ENCODE peak calls at places on chromosome 3, in four cellular contexts. One of them, this sample, is unnamed.

GRCh38 chr3:169146112-169146665 is 517.3 kb downstream of the MECOM start:
- DNase-seq in K562: peak; percentile 58
- DNase-seq in WTC11: peak; percentile 57
- DNase-seq in HepG2: no peak
- DNase-seq in this sample: no peak

GRCh38 chr3:142735462-142735861 is 11.6 kb downstream of the TRPC1 start:
- DNase-seq in K562: no peak
- DNase-seq in WTC11: no peak
- DNase-seq in HepG2: no peak
- DNase-seq in this sample: no peak

GRCh38 chr3:181383760-181384159 is 328.0 kb upstream of the SOX2 start:
- DNase-seq in K562: no peak
- DNase-seq in WTC11: no peak
- DNase-seq in HepG2: no peak
- DNase-seq in this sample: no peak

GRCh38 chr3:111874177-111874820 is 15.2 kb downstream of the PHLDB2 start:
- DNase-seq in K562: no peak
- DNase-seq in WTC11: no peak
- DNase-seq in HepG2: peak; percentile 27
- DNase-seq in this sample: no peak

GRCh38 chr3:174325834-174326705 is 533.1 kb upstream of the NAALADL2 start:
- DNase-seq in K562: no peak
- DNase-seq in WTC11: no peak
- DNase-seq in HepG2: no peak
- DNase-seq in this sample: no peak

GRCh38 chr3:29099775-29100174 is 181.1 kb upstream of the RBMS3 start:
- DNase-seq in K562: no peak
- DNase-seq in WTC11: no peak
- DNase-seq in HepG2: no peak
- DNase-seq in this sample: no peak

GRCh38 chr3:122251428-122251827 is 68.0 kb downstream of the CASR start:
- DNase-seq in K562: no peak
- DNase-seq in WTC11: no peak
- DNase-seq in HepG2: no peak
- DNase-seq in this sample: no peak

GRCh38 chr3:13709706-13710105 is 160.8 kb downstream of the FBLN2 start:
- DNase-seq in K562: no peak
- DNase-seq in WTC11: no peak
- DNase-seq in HepG2: no peak
- DNase-seq in this sample: no peak

GRCh38 chr3:76501315-76501714 is 538.6 kb upstream of the ROBO2 start:
- DNase-seq in K562: no peak
- DNase-seq in WTC11: no peak
- DNase-seq in HepG2: no peak
- DNase-seq in this sample: no peak

GRCh38 chr3:128321418-128321817 is 145.3 kb downstream of the DNAJB8 start:
- DNase-seq in K562: no peak
- DNase-seq in WTC11: no peak
- DNase-seq in HepG2: no peak
- DNase-seq in this sample: no peak

GRCh38 chr3:131218196-131218595 is 163.4 kb upstream of the NUDT16 start:
- DNase-seq in K562: no peak
- DNase-seq in WTC11: no peak
- DNase-seq in HepG2: no peak
- DNase-seq in this sample: no peak

GRCh38 chr3:98027084-98027445 is 8.1 kb downstream of the GABRR3 start:
- DNase-seq in K562: no peak
- DNase-seq in WTC11: no peak
- DNase-seq in HepG2: no peak
- DNase-seq in this sample: no peak
- TF ChIP-seq CREM in K562: no peak
- TF ChIP-seq CREM in WTC11: no peak
- TF ChIP-seq CREM in HepG2: no peak
- TF ChIP-seq CREM in this sample: no peak

GRCh38 chr3:47803478-47804025 is 614 bp downstream of the DHX30 start:
- DNase-seq in K562: no peak
- DNase-seq in WTC11: no peak
- DNase-seq in HepG2: no peak
- DNase-seq in this sample: no peak
- TF ChIP-seq CREM in K562: no peak
- TF ChIP-seq CREM in WTC11: no peak
- TF ChIP-seq CREM in HepG2: no peak
- TF ChIP-seq CREM in this sample: no peak

DNA sequence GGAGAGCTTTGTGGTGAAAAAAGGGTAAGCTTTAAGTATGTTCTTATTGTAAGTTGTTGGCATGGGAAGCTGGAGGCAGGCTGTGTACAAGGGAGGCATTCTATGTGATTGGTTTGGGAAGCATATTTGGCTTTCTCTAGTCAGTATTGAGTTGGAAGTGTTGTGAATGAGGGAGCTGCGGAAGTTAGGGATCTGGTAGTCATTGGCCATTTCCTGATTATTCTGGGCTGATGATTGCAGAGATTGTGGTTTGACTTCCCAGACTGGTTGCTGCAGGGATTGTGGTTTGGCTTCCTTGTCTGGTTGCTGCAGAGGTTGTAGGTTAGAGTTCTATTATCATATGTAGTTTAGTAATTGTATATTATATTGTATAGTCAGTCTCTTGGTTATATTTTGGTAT is 21.0 kb downstream of the STXBP5L start:
- DNase-seq in K562: no peak
- DNase-seq in WTC11: no peak
- DNase-seq in HepG2: no peak
- DNase-seq in this sample: no peak
- TF ChIP-seq CREM in K562: no peak
- TF ChIP-seq CREM in WTC11: no peak
- TF ChIP-seq CREM in HepG2: no peak
- TF ChIP-seq CREM in this sample: no peak

GRCh38 chr3:8143186-8143585 is 358.4 kb upstream of the LMCD1 start:
- DNase-seq in K562: no peak
- DNase-seq in WTC11: no peak
- DNase-seq in HepG2: no peak
- DNase-seq in this sample: no peak
- TF ChIP-seq CREM in K562: no peak
- TF ChIP-seq CREM in WTC11: no peak
- TF ChIP-seq CREM in HepG2: no peak
- TF ChIP-seq CREM in this sample: no peak

DNA sequence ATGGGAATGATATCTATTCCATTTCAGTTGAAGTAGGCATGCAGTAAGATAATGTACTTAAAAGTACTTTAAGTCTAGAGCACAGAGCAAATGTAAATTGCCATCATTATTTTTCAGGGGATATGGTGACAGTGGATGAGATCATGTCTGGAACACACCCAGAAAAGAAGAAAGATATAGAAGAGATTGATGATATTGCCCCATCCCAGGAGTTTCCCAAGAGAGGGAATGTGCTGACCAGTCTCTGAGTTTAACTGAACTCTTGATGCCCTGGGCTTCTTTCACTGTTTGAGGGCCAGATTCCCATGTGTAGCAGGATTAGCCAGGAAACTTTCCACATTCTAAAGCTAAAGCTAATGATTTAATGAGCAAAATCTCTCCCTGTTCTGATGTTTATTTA is 366.8 kb upstream of the UMPS start:
- DNase-seq in K562: no peak
- DNase-seq in WTC11: no peak
- DNase-seq in HepG2: no peak
- DNase-seq in this sample: no peak
- TF ChIP-seq CREM in K562: no peak
- TF ChIP-seq CREM in WTC11: no peak
- TF ChIP-seq CREM in HepG2: no peak
- TF ChIP-seq CREM in this sample: no peak

GRCh38 chr3:102161362-102162006 is 273.3 kb upstream of the ZPLD1 start:
- DNase-seq in K562: no peak
- DNase-seq in WTC11: no peak
- DNase-seq in HepG2: no peak
- DNase-seq in this sample: no peak
- TF ChIP-seq CREM in K562: no peak
- TF ChIP-seq CREM in WTC11: no peak
- TF ChIP-seq CREM in HepG2: no peak
- TF ChIP-seq CREM in this sample: no peak

GRCh38 chr3:57577786-57578185 is 19.4 kb downstream of the ARF4 start:
- DNase-seq in K562: no peak
- DNase-seq in WTC11: no peak
- DNase-seq in HepG2: no peak
- DNase-seq in this sample: no peak

GRCh38 chr3:57570051-57570450 is 14.0 kb downstream of the PDE12 start:
- DNase-seq in K562: no peak
- DNase-seq in WTC11: no peak
- DNase-seq in HepG2: no peak
- DNase-seq in this sample: no peak

GRCh38 chr3:57570878-57571277 is 14.8 kb downstream of the PDE12 start:
- DNase-seq in K562: no peak
- DNase-seq in WTC11: no peak
- DNase-seq in HepG2: no peak
- DNase-seq in this sample: no peak

GRCh38 chr3:57575966-57576610 is 20.0 kb downstream of the PDE12 start:
- DNase-seq in K562: no peak
- DNase-seq in WTC11: no peak
- DNase-seq in HepG2: no peak
- DNase-seq in this sample: no peak

DNA sequence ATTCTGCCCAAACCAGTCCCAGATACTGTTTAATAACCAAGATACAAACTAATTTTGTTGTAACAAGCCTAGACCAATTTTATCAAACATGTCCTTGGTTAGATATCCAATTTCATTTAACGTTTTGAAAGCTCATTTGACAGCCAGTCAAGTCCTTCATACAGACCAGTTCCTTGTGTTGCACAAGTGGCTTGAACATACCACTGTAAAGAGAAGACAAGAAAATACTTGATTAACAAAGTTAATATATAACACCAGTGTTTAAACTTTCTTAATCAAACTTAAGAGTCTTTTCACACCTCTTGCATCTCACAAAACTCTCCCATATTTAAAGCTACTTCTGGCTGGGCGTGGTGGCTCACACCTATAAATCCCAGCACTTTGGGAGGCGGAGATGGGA is 16.0 kb downstream of the PDE12 start:
- DNase-seq in K562: no peak
- DNase-seq in WTC11: no peak
- DNase-seq in HepG2: no peak
- DNase-seq in this sample: no peak
- TF ChIP-seq CREM in K562: no peak
- TF ChIP-seq CREM in WTC11: no peak
- TF ChIP-seq CREM in HepG2: no peak
- TF ChIP-seq CREM in this sample: no peak

DNA sequence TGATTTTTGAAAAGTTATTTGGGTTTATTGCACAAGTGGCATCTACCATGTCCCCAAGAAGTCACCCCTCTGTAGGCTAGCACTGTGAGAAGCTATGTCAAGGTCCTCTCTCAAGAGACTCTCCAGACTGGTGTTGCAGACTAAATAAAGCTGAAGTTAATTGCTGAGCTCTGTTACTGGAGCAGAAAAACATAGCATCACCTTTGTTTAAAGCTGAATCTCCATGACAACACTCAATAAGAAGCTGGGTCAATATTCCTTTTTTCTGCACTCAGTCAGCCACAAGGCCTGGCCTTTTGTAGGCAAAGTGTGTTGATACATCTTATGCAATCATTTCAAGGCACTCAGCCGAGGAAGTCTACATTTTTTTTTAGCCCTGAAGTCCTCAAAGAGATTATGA is 806.6 kb upstream of the LMCD1 start:
- DNase-seq in K562: no peak
- DNase-seq in WTC11: no peak
- DNase-seq in HepG2: no peak
- DNase-seq in this sample: no peak
- TF ChIP-seq CREM in K562: no peak
- TF ChIP-seq CREM in WTC11: no peak
- TF ChIP-seq CREM in HepG2: no peak
- TF ChIP-seq CREM in this sample: no peak

GRCh38 chr3:190883141-190883540 is 20.6 kb upstream of the GMNC start:
- DNase-seq in K562: no peak
- DNase-seq in WTC11: no peak
- DNase-seq in HepG2: no peak
- DNase-seq in this sample: no peak

GRCh38 chr3:190886945-190887344 is 24.5 kb upstream of the GMNC start:
- DNase-seq in K562: no peak
- DNase-seq in WTC11: no peak
- DNase-seq in HepG2: no peak
- DNase-seq in this sample: no peak

DNA sequence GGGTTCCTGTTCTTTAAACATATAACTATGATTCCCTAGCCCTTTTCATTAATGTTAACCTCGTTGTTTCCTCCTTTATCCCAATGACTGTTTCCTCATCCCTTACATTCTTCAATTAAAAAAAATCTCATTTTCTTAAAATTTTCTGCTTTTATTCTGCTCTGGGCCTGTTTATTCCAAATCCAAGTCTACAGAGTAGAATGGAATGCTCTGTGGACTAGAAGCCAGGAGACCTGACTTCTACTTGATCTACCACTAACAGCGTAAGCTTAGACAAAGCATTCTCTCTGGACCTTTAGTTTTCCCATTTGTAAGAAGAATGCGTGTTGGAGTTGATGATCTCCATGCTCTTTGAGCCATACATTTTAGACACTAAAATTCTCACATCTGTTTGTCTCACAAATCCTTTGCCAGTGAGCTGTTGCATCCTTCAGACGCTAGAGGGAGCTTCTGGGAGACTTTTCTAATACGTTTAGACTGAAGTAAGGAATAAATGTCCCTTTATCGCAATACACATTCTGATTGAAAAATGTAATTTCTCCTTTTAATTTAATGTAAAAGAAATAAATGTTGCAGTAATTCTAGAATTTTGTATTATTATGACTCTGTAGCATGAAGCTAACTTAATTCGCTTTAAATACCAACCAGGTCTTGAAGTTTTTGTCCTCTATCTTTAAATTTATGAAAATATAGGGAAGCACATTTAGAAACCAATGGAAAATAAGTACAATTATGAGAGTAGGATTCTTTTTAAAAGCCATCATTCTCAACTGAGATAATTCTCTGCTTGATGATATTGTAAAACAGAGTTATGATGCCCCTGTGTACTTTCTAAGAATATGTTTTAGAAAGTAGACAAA is 21.7 kb upstream of the GMNC start:
- DNase-seq in K562: peak; percentile 8
- DNase-seq in WTC11: peak; percentile 53
- DNase-seq in HepG2: peak; percentile 53
- DNase-seq in this sample: no peak
- TF ChIP-seq CREM in K562: no peak
- TF ChIP-seq CREM in WTC11: no peak
- TF ChIP-seq CREM in HepG2: no peak
- TF ChIP-seq CREM in this sample: no peak